ENCODE peak calls at places on chromosomes 4 and X, in seven cellular contexts. M, Y, L, E, C, O and I are unnamed samples. For H3K4me1 and H3K9me3, the result is how much of the 10 kb centered on the place peaks cover.

GRCh38 chr4:75834095-75834771 is 68.0 kb downstream of the PPEF2 start:
- DNase-seq in M (no peak), Y (peak), L (no peak), E (no peak), C (no peak), O (no peak), I (no peak)

GRCh38 chr4:167987285-167987684 is 105.1 kb upstream of the ANXA10 start:
- DNase-seq in M (no peak), Y (no peak), L (no peak), E (no peak), C (no peak), O (no peak), I (no peak)

GRCh38 chr4:158870282-158871049 is 101.6 kb downstream of the FNIP2 start:
- DNase-seq in M (no peak), Y (peak), L (no peak), E (peak), C (no peak), O (no peak), I (no peak)

GRCh38 chr4:165060938-165061337 is 7.3 kb downstream of the TRIM75 start:
- DNase-seq in M (no peak), Y (no peak), L (no peak), E (no peak), C (no peak), O (no peak), I (no peak)

GRCh38 chr4:128347930-128348660 is 60.5 kb upstream of the PGRMC2 start:
- DNase-seq in M (no peak), Y (no peak), L (no peak), E (no peak), C (peak), O (no peak), I (no peak)

GRCh38 chr4:154618708-154619315 is 6.4 kb upstream of the FGG start:
- DNase-seq in M (no peak), Y (peak), L (peak), E (peak), C (peak), O (peak), I (no peak)

GRCh38 chr4:174045381-174045780 is 238.1 kb downstream of the FBXO8 start:
- DNase-seq in M (no peak), Y (no peak), L (no peak), E (no peak), C (no peak), O (no peak), I (no peak)

GRCh38 chr4:118348886-118349285 is 3.9 kb downstream of the PRSS12 start:
- DNase-seq in M (no peak), Y (no peak), L (no peak), E (no peak), C (no peak), O (peak), I (no peak)

GRCh38 chrX:118199997-118200396 is 83.4 kb upstream of the KLHL13 start:
- DNase-seq in M (no peak), Y (no peak), L (no peak), E (no peak), C (no peak), O (no peak), I (no peak)

GRCh38 chr4:4269856-4270255 is 20.1 kb downstream of the LYAR start:
- DNase-seq in M (no peak), Y (no peak), L (no peak), E (no peak), C (no peak), O (no peak), I (no peak)

GRCh38 chr4:45155081-45155777 is 428.9 kb upstream of the GNPDA2 start:
- DNase-seq in M (no peak), Y (no peak), L (no peak), E (no peak), C (no peak), O (no peak), I (no peak)

GRCh38 chr4:100147198-100147597 is 43.1 kb downstream of the DDIT4L start:
- DNase-seq in M (no peak), Y (no peak), L (no peak), E (no peak), C (no peak), O (no peak), I (no peak)

GRCh38 chr4:79445371-79445781 is 37.3 kb upstream of the GK2 start:
- DNase-seq in M (no peak), Y (no peak), L (no peak), E (peak), C (no peak), O (no peak), I (no peak)

DNA sequence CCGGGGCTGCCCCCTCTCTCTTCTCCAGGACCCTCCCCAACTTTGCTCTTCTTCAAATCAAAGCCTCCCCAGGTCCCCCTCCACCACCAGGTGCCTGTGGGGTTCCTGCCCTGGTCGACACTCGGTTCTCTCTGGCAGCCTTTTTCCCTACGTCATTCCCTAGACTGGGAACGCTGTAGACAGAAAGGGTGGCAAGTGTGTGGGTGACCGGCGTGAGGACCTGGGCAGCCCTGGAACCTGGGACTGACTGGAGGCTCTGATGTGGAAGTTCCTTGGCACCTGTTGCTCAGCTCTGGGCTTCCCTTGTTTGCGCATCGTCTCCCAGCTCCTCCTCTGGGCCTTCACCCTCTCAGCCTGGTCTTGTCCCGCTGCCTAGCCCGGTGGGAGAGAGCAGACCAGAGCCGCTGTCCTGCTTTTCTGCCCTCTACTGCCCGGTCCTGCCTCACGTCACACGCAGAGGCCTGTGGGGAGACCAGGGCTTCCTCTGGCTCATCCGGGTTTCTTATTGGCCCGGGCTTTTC is 1.3 kb downstream of the TACC3 start:
- DNase-seq in M (no peak), Y (no peak), L (no peak), E (no peak), C (no peak), O (no peak), I (peak)
- H3K4me1 ChIP-seq in M (under half), Y (half or more), L (under half), E (under half), C (under half), O (under half), I (under half)

GRCh38 chr4:149796381-149796780 is 19.3 kb downstream of the IQCM start:
- DNase-seq in M (no peak), Y (no peak), L (no peak), E (no peak), C (no peak), O (no peak), I (no peak)

DNA sequence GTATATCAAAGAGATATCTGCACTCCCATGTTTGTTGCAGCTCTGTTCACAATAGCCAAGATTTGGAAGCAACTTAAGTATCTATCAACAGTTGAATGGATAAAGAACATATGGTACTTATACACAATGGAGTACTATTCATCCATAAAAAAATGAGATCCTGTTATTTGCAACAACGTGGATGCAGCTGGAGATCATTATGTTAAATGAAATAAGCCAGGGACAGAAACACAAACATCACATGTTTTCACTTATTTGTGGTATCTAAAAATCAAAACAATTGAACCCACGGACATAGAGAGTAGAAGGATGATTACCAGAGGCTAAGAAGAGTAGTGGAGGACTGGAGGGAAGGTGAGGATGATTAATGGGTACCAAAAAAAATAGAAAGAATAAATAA is 14.2 kb downstream of the IQCM start:
- DNase-seq in M (no peak), Y (no peak), L (no peak), E (no peak), C (no peak), O (no peak), I (no peak)
- H3K9me3 ChIP-seq in M (under half), Y (under half), L (under half), E (under half), C (under half), O (under half), I (under half)

GRCh38 chrX:130081421-130082045 is 28.8 kb downstream of the ELF4 start:
- DNase-seq in M (peak), Y (no peak), L (no peak), E (no peak), C (no peak), O (no peak), I (no peak)

GRCh38 chrX:130080791-130081367 is 29.4 kb downstream of the ELF4 start:
- DNase-seq in M (no peak), Y (no peak), L (no peak), E (no peak), C (no peak), O (no peak), I (no peak)

GRCh38 chrX:130083656-130084382 is 26.5 kb downstream of the ELF4 start:
- DNase-seq in M (no peak), Y (peak), L (no peak), E (no peak), C (no peak), O (no peak), I (no peak)

GRCh38 chrX:130083107-130083490 is 27.2 kb downstream of the ELF4 start:
- DNase-seq in M (no peak), Y (no peak), L (no peak), E (no peak), C (no peak), O (no peak), I (no peak)

GRCh38 chrX:130082244-130083106 is 27.8 kb downstream of the ELF4 start:
- DNase-seq in M (peak), Y (peak), L (peak), E (no peak), C (no peak), O (no peak), I (no peak)
- H3K4me1 ChIP-seq in M (under half), Y (half or more), L (under half), E (under half), C (under half), O (under half), I (under half)

GRCh38 chr4:176849076-176849475 is 56.4 kb upstream of the VEGFC start:
- DNase-seq in M (no peak), Y (no peak), L (no peak), E (no peak), C (no peak), O (no peak), I (no peak)
- H3K9me3 ChIP-seq in M (under half), Y (under half), L (under half), E (under half), C (under half), O (under half), I (under half)

DNA sequence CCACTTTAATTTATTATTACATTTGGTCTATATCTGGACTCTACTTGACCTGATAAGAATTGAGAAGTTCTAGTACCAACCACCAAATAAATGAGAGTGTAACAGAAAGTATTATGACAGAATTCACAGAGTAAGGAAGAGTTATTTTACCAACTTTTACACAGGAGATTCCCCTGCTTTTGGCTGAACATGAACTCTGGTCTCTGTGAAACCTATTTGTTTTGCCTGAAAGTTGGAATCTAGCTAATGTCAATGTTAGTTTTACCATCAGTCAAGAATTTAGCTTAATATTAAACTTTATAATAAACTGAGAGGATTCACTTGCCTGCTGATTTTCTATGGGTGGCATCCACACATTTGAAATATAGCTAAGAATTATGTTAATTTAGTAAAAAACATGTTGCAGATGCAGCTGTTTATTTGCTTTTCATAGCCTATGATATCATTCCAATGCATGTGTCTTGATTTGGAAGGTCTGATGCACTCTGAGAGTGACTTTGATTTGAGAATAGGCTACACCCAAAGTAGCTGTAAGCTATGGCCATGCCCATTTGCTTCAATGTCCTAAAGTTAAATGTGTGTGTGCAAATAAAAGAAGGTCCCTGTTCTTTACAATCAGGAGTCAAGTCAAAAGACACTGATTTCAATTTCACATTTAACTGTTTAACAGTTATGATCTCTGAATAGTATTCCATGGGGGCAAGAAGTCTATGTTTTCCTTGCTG is 150.9 kb upstream of the RASGEF1B start:
- DNase-seq in M (no peak), Y (no peak), L (no peak), E (no peak), C (no peak), O (no peak), I (no peak)
- H3K4me1 ChIP-seq in M (under half), Y (half or more), L (under half), E (under half), C (under half), O (under half), I (under half)

DNA sequence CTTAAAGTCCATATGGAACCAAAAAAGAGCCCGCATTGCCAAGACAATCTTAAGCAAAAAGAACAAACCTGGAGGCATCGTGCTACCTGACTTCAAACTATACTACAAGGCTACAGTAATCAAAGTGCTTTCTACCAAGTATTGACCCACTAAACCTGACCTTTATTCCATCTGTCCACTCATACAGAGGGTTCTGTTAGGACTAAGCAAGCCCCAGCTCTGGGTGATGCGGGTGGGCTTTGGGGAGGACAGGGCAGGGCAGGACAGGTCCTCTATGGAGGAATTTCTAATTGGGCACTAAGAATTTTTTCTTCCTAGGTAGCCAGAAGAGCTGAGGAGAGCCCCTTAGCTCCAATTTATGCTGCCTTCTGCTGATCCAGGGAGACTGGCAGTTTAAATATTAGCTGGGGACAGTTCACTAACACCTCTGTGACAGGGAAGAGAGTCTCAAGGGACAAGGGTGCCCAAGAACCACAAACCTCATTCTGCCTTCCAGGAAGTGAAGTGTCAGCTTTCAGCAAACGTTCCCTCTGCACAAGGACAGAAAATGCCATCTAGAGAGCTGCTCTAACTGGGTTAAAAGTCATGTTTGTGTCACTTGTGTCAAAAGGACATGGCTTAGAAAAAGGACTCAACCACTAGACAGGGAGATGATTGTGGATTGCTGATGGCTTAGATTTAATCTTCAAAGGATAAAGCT is 143.2 kb downstream of the KIT start:
- DNase-seq in M (no peak), Y (no peak), L (no peak), E (no peak), C (no peak), O (no peak), I (no peak)
- H3K9me3 ChIP-seq in M (under half), Y (under half), L (under half), E (under half), C (under half), O (under half), I (under half)

DNA sequence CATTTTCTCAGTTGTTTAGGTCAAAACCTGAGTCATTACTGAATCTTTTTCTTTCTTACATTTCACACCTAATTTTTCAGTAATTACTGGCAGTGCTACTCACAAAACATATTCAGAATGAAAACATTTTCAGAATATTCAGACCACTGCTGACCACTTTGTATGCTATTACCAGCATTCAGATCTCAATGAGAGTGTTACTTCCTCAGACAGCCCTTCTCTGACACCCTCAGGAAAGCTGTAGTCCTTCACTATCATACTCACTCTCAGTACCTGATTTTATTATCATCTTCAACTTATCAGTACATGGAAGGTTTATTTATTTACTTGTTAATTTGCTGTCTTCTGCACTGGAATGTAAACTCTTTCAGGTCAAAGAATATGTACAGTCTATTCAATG is 12.3 kb upstream of the ALB start:
- DNase-seq in M (no peak), Y (no peak), L (no peak), E (no peak), C (no peak), O (no peak), I (no peak)
- H3K4me1 ChIP-seq in M (under half), Y (under half), L (under half), E (under half), C (under half), O (under half), I (under half)

DNA sequence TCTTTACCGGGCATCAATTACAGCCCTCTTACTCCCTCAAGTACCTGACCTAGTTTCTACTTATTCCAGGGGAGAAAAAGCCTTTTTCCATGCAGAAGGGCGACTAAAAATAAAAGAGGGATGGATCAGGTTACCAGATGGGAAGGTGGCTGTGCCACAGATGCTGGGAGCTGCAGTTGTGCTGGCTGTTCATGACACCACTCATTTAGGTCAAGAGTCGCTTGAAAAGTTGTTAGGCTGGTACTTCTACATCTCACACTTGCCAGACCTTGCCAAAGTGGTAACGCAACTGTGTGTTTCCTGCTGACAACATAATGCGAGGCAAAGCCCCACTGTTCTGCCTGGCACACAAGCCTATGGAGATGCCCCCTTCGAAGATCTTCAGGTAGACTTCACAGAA is 148.4 kb upstream of the FGF16 start:
- DNase-seq in M (no peak), Y (no peak), L (no peak), E (no peak), C (no peak), O (no peak), I (no peak)
- H3K9me3 ChIP-seq in M (under half), Y (under half), L (under half), E (under half), C (under half), O (under half), I (under half)

DNA sequence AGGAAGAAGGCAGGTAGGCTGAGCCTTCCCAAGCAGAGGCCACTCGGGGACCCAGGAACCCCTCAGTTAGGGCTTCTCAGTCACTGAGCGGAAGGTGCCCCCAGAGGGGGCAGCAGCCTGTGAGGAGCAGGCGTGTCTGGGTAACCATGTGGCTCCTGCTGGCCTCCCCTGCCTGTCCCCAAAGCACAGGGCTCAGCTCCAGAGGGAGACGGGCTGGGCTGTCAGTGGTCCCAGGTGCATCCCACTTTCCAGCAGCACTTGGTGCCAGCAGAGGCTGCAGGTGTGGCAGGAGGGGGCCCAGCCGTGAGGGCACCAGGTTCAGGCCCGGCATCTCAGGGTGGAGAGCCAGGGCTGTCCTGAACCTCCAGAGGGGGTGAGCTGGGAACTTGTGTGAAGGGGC is 22.7 kb downstream of the TACC3 start:
- DNase-seq in M (no peak), Y (no peak), L (no peak), E (no peak), C (no peak), O (no peak), I (no peak)
- H3K4me1 ChIP-seq in M (under half), Y (under half), L (under half), E (under half), C (under half), O (under half), I (under half)

DNA sequence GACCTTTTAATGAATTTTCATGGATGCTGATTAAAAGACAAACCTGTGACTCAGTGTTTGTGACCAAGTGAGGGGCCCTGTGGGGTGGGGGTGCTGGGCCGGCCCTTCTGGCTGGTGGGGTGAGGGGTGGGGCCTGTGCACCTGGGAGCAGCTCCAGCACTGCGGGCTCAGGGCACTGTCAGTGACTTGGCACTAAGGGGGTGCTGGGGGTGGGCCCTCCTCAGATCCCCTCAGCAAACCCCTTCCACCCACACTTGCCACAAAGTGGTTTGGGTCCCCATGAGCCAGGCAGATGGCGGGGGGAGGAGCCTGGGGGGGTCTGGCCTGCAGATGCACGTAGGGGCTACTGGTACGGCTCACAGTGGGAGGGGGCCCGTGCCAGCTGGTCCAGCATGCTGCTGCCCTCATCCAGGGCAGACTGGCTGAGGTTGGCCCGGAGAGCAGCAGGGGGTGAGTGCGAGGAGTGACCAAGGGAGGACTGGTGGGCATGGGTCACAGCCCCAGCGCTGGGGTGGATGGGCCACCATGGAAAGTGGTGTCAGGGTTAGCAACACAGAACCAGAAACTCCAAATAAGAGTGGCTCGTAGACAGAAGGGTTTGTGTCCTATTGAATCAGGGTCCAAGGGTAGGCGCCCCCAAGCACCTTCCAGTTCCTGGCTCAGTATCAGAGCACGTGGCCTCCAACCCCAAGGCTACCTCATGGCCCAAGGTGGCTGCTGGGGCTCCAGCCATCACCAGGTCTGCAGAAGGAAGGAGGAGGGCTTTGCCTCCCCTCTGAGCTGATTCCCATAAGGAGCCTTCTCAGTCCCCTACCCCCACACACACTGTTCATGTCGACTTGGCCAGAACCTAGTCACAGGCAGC is 10.1 kb downstream of the NKX1-1 start:
- DNase-seq in M (peak), Y (no peak), L (peak), E (no peak), C (no peak), O (no peak), I (peak)
- H3K9me3 ChIP-seq in M (under half), Y (under half), L (under half), E (under half), C (under half), O (under half), I (under half)